ENCODE peak calls at places on chromosomes 3 and 15, in four cellular contexts. One of them, this sample, is unnamed.

GRCh38 chr3:14319654-14320182 is 82.7 kb upstream of the SLC6A6 start:
- DNase-seq in ureter: no peak
- DNase-seq in H7: peak
- DNase-seq in stimulated activated naive B cell treated with anti-CD40 and anti-IgM and Interleukin-4, amounts not matched to agents 10 μg/mL and 1 μg/mL and 100 μg/mL, for 72 hours: peak
- DNase-seq in this sample: peak

GRCh38 chr3:9676780-9677179 is 26.9 kb upstream of the CPNE9 start:
- DNase-seq in ureter: no peak
- DNase-seq in H7: no peak
- DNase-seq in stimulated activated naive B cell treated with anti-CD40 and anti-IgM and Interleukin-4, amounts not matched to agents 10 μg/mL and 1 μg/mL and 100 μg/mL, for 72 hours: no peak
- DNase-seq in this sample: no peak

GRCh38 chr3:149401215-149401925 is 23.9 kb upstream of the TM4SF1 start:
- DNase-seq in ureter: no peak
- DNase-seq in H7: no peak
- DNase-seq in stimulated activated naive B cell treated with anti-CD40 and anti-IgM and Interleukin-4, amounts not matched to agents 10 μg/mL and 1 μg/mL and 100 μg/mL, for 72 hours: no peak
- DNase-seq in this sample: no peak

GRCh38 chr15:41782486-41783271 is 8.4 kb downstream of the MAPKBP1 start:
- DNase-seq in ureter: no peak
- DNase-seq in H7: no peak
- DNase-seq in stimulated activated naive B cell treated with anti-CD40 and anti-IgM and Interleukin-4, amounts not matched to agents 10 μg/mL and 1 μg/mL and 100 μg/mL, for 72 hours: peak
- DNase-seq in this sample: no peak

GRCh38 chr3:72938471-72939265 is 50.8 kb downstream of the GXYLT2 start:
- DNase-seq in ureter: peak
- DNase-seq in H7: peak
- DNase-seq in stimulated activated naive B cell treated with anti-CD40 and anti-IgM and Interleukin-4, amounts not matched to agents 10 μg/mL and 1 μg/mL and 100 μg/mL, for 72 hours: no peak
- DNase-seq in this sample: peak

GRCh38 chr3:109773006-109773405 is 435.7 kb upstream of the DPPA4 start:
- DNase-seq in ureter: no peak
- DNase-seq in H7: no peak
- DNase-seq in stimulated activated naive B cell treated with anti-CD40 and anti-IgM and Interleukin-4, amounts not matched to agents 10 μg/mL and 1 μg/mL and 100 μg/mL, for 72 hours: no peak
- DNase-seq in this sample: no peak

GRCh38 chr15:39501366-39501765 is 79.5 kb upstream of the THBS1 start:
- DNase-seq in ureter: no peak
- DNase-seq in H7: no peak
- DNase-seq in stimulated activated naive B cell treated with anti-CD40 and anti-IgM and Interleukin-4, amounts not matched to agents 10 μg/mL and 1 μg/mL and 100 μg/mL, for 72 hours: no peak
- DNase-seq in this sample: no peak

GRCh38 chr15:25456196-25456595 is 17.4 kb upstream of the UBE3A start:
- DNase-seq in ureter: no peak
- DNase-seq in H7: no peak
- DNase-seq in stimulated activated naive B cell treated with anti-CD40 and anti-IgM and Interleukin-4, amounts not matched to agents 10 μg/mL and 1 μg/mL and 100 μg/mL, for 72 hours: no peak
- DNase-seq in this sample: no peak

GRCh38 chr3:54345976-54346375 is 223.6 kb downstream of the CACNA2D3 start:
- DNase-seq in ureter: no peak
- DNase-seq in H7: no peak
- DNase-seq in stimulated activated naive B cell treated with anti-CD40 and anti-IgM and Interleukin-4, amounts not matched to agents 10 μg/mL and 1 μg/mL and 100 μg/mL, for 72 hours: no peak
- DNase-seq in this sample: no peak

GRCh38 chr3:107850681-107851080 is 240.2 kb downstream of the CD47 start:
- DNase-seq in ureter: no peak
- DNase-seq in H7: no peak
- DNase-seq in stimulated activated naive B cell treated with anti-CD40 and anti-IgM and Interleukin-4, amounts not matched to agents 10 μg/mL and 1 μg/mL and 100 μg/mL, for 72 hours: no peak
- DNase-seq in this sample: no peak